ENCODE peak calls at places on chromosome 20, in six cellular contexts. One of them, this sample, is unnamed.

GRCh38 chr20:59159822-59160740 is 3.5 kb upstream of the ZNF831 start:
- DNase-seq in mesenchymal stem cell: no peak
- DNase-seq in H1: no peak
- DNase-seq in IMR-90: no peak
- DNase-seq in mesendoderm: no peak
- DNase-seq in neuronal stem cell: no peak
- DNase-seq in this sample: peak

GRCh38 chr20:56439784-56440291 is 27.8 kb downstream of the CASS4 start:
- DNase-seq in mesenchymal stem cell: peak
- DNase-seq in H1: no peak
- DNase-seq in neuronal stem cell: no peak
- DNase-seq in mesendoderm: peak
- DNase-seq in IMR-90: peak
- DNase-seq in this sample: peak

GRCh38 chr20:63297371-63297781 is 4.4 kb downstream of the COL20A1 start:
- DNase-seq in IMR-90: no peak
- DNase-seq in H1: no peak
- DNase-seq in mesenchymal stem cell: no peak
- DNase-seq in neuronal stem cell: no peak
- DNase-seq in mesendoderm: no peak
- DNase-seq in this sample: no peak

GRCh38 chr20:5719861-5720401 is 30.3 kb upstream of the SHLD1 start:
- DNase-seq in neuronal stem cell: no peak
- DNase-seq in mesenchymal stem cell: peak
- DNase-seq in H1: no peak
- DNase-seq in IMR-90: peak
- DNase-seq in mesendoderm: no peak
- DNase-seq in this sample: no peak

GRCh38 chr20:57620274-57620990 is at the start of gene ZBP1:
- DNase-seq in mesenchymal stem cell: no peak
- DNase-seq in H1: no peak
- DNase-seq in neuronal stem cell: no peak
- DNase-seq in IMR-90: no peak
- DNase-seq in mesendoderm: no peak
- DNase-seq in this sample: no peak

GRCh38 chr20:59820204-59821041 is 113.0 kb downstream of the SYCP2 start:
- DNase-seq in neuronal stem cell: no peak
- DNase-seq in mesenchymal stem cell: no peak
- DNase-seq in H1: no peak
- DNase-seq in IMR-90: no peak
- DNase-seq in mesendoderm: no peak
- DNase-seq in this sample: no peak

GRCh38 chr20:49889943-49890650 is 25.2 kb downstream of the SPATA2 start:
- DNase-seq in neuronal stem cell: no peak
- DNase-seq in mesenchymal stem cell: no peak
- DNase-seq in H1: no peak
- DNase-seq in mesendoderm: no peak
- DNase-seq in IMR-90: no peak
- DNase-seq in this sample: no peak

GRCh38 chr20:6044102-6044501 is 9.8 kb downstream of the LRRN4 start:
- DNase-seq in H1: no peak
- DNase-seq in neuronal stem cell: no peak
- DNase-seq in mesendoderm: peak
- DNase-seq in mesenchymal stem cell: no peak
- DNase-seq in IMR-90: no peak
- DNase-seq in this sample: no peak

GRCh38 chr20:157154-157553 is at the start of gene DEFB127:
- DNase-seq in neuronal stem cell: no peak
- DNase-seq in mesenchymal stem cell: no peak
- DNase-seq in IMR-90: no peak
- DNase-seq in mesendoderm: no peak
- DNase-seq in H1: no peak
- DNase-seq in this sample: no peak

GRCh38 chr20:43722153-43722505 is 4.7 kb downstream of the GTSF1L start:
- DNase-seq in mesenchymal stem cell: no peak
- DNase-seq in H1: no peak
- DNase-seq in IMR-90: no peak
- DNase-seq in mesendoderm: no peak
- DNase-seq in neuronal stem cell: no peak
- DNase-seq in this sample: no peak

GRCh38 chr20:34355427-34355826 is 7.6 kb upstream of the ITCH start:
- DNase-seq in neuronal stem cell: no peak
- DNase-seq in H1: no peak
- DNase-seq in IMR-90: no peak
- DNase-seq in mesenchymal stem cell: no peak
- DNase-seq in mesendoderm: no peak
- DNase-seq in this sample: no peak

GRCh38 chr20:64077094-64077493 is 2.2 kb downstream of the RGS19 start:
- DNase-seq in mesenchymal stem cell: no peak
- DNase-seq in H1: no peak
- DNase-seq in mesendoderm: no peak
- DNase-seq in IMR-90: no peak
- DNase-seq in neuronal stem cell: no peak
- DNase-seq in this sample: no peak

GRCh38 chr20:62449951-62450815 is 22.8 kb upstream of the RBBP8NL start:
- DNase-seq in H1: no peak
- DNase-seq in mesenchymal stem cell: no peak
- DNase-seq in IMR-90: no peak
- DNase-seq in mesendoderm: no peak
- DNase-seq in neuronal stem cell: no peak
- DNase-seq in this sample: no peak

GRCh38 chr20:47727170-47727880 is 58.0 kb downstream of the SULF2 start:
- DNase-seq in neuronal stem cell: no peak
- DNase-seq in IMR-90: no peak
- DNase-seq in mesendoderm: no peak
- DNase-seq in H1: no peak
- DNase-seq in mesenchymal stem cell: no peak
- DNase-seq in this sample: peak

GRCh38 chr20:46057856-46058655 is 29.0 kb downstream of the SLC12A5 start:
- DNase-seq in mesendoderm: peak
- DNase-seq in neuronal stem cell: peak
- DNase-seq in IMR-90: peak
- DNase-seq in H1: no peak
- DNase-seq in mesenchymal stem cell: peak
- DNase-seq in this sample: no peak

GRCh38 chr20:33674294-33675126 is at the start of gene NECAB3:
- DNase-seq in neuronal stem cell: peak
- DNase-seq in H1: no peak
- DNase-seq in mesendoderm: peak
- DNase-seq in mesenchymal stem cell: peak
- DNase-seq in IMR-90: peak
- DNase-seq in this sample: peak

GRCh38 chr20:16761305-16761829 is 13.2 kb downstream of the OTOR start:
- DNase-seq in neuronal stem cell: peak
- DNase-seq in H1: peak
- DNase-seq in mesendoderm: peak
- DNase-seq in mesenchymal stem cell: peak
- DNase-seq in IMR-90: peak
- DNase-seq in this sample: peak

GRCh38 chr20:12835999-12836398 is 172.8 kb upstream of the SPTLC3 start:
- DNase-seq in H1: peak
- DNase-seq in IMR-90: no peak
- DNase-seq in neuronal stem cell: no peak
- DNase-seq in mesenchymal stem cell: peak
- DNase-seq in mesendoderm: peak
- DNase-seq in this sample: peak

GRCh38 chr20:41050361-41051019 is 21.9 kb downstream of the TOP1 start:
- DNase-seq in IMR-90: peak
- DNase-seq in mesendoderm: peak
- DNase-seq in H1: no peak
- DNase-seq in neuronal stem cell: no peak
- DNase-seq in mesenchymal stem cell: peak
- DNase-seq in this sample: peak

GRCh38 chr20:53068241-53068640 is 96.1 kb downstream of the TSHZ2 start:
- DNase-seq in neuronal stem cell: no peak
- DNase-seq in mesendoderm: no peak
- DNase-seq in IMR-90: no peak
- DNase-seq in mesenchymal stem cell: no peak
- DNase-seq in H1: no peak
- DNase-seq in this sample: no peak

GRCh38 chr20:53071833-53072232 is 99.7 kb downstream of the TSHZ2 start:
- DNase-seq in mesenchymal stem cell: no peak
- DNase-seq in neuronal stem cell: no peak
- DNase-seq in IMR-90: no peak
- DNase-seq in H1: no peak
- DNase-seq in mesendoderm: no peak
- DNase-seq in this sample: no peak

GRCh38 chr20:53070714-53071392 is 98.7 kb downstream of the TSHZ2 start:
- DNase-seq in neuronal stem cell: no peak
- DNase-seq in mesenchymal stem cell: peak
- DNase-seq in H1: no peak
- DNase-seq in mesendoderm: no peak
- DNase-seq in IMR-90: no peak
- DNase-seq in this sample: no peak

GRCh38 chr20:53069121-53069520 is 97.0 kb downstream of the TSHZ2 start:
- DNase-seq in IMR-90: no peak
- DNase-seq in H1: no peak
- DNase-seq in mesenchymal stem cell: no peak
- DNase-seq in mesendoderm: no peak
- DNase-seq in neuronal stem cell: no peak
- DNase-seq in this sample: no peak

DNA sequence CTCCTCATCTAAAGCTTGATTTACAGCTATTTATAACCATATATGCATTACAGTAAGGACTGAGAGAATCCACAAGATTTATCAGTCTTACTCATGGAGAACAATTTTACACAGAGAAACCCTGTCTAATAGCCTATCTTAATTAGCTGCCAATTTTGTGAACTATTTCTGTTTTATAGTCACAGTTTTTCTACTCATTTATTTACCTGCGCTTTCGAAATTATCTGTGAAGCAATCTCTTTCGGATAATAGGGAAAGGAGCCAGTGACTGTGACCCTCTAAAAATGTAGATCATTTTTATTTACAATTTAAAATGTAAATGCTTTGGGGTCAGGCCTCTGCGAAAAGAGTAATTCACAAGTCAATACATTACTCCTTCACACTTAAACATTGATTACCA is 98.1 kb downstream of the TSHZ2 start:
- DNase-seq in H1: no peak
- DNase-seq in mesenchymal stem cell: no peak
- DNase-seq in IMR-90: no peak
- DNase-seq in neuronal stem cell: no peak
- DNase-seq in mesendoderm: no peak
- DNase-seq in this sample: no peak
- H3K23ac ChIP-seq in H1: no peak
- H3K23ac ChIP-seq in mesenchymal stem cell: no peak
- H3K23ac ChIP-seq in IMR-90: no peak
- H3K23ac ChIP-seq in neuronal stem cell: no peak
- H3K23ac ChIP-seq in mesendoderm: no peak
- H3K23ac ChIP-seq in this sample: no peak

GRCh38 chr20:1184260-1184637 is 532 bp downstream of the TMEM74B start:
- DNase-seq in neuronal stem cell: no peak
- DNase-seq in IMR-90: no peak
- DNase-seq in mesenchymal stem cell: no peak
- DNase-seq in mesendoderm: no peak
- DNase-seq in H1: no peak
- DNase-seq in this sample: no peak
- H3K4me3 ChIP-seq in neuronal stem cell: peak
- H3K4me3 ChIP-seq in IMR-90: no peak
- H3K4me3 ChIP-seq in mesenchymal stem cell: no peak
- H3K4me3 ChIP-seq in mesendoderm: no peak
- H3K4me3 ChIP-seq in H1: peak
- H3K4me3 ChIP-seq in this sample: no peak

GRCh38 chr20:38034108-38034649 is 633 bp downstream of the RPRD1B start:
- DNase-seq in IMR-90: no peak
- DNase-seq in H1: no peak
- DNase-seq in mesendoderm: no peak
- DNase-seq in mesenchymal stem cell: no peak
- DNase-seq in neuronal stem cell: no peak
- DNase-seq in this sample: no peak

GRCh38 chr20:38031957-38032356 is 1.3 kb downstream of the TTI1 start:
- DNase-seq in neuronal stem cell: no peak
- DNase-seq in mesendoderm: no peak
- DNase-seq in IMR-90: no peak
- DNase-seq in mesenchymal stem cell: no peak
- DNase-seq in H1: no peak
- DNase-seq in this sample: no peak

GRCh38 chr20:38034961-38035360 is 1.4 kb downstream of the RPRD1B start:
- DNase-seq in mesenchymal stem cell: no peak
- DNase-seq in neuronal stem cell: no peak
- DNase-seq in IMR-90: no peak
- DNase-seq in mesendoderm: no peak
- DNase-seq in H1: no peak
- DNase-seq in this sample: no peak

GRCh38 chr20:38032585-38033329 is 499 bp downstream of the TTI1 start:
- DNase-seq in H1: no peak
- DNase-seq in IMR-90: no peak
- DNase-seq in neuronal stem cell: no peak
- DNase-seq in mesendoderm: no peak
- DNase-seq in mesenchymal stem cell: no peak
- DNase-seq in this sample: no peak

DNA sequence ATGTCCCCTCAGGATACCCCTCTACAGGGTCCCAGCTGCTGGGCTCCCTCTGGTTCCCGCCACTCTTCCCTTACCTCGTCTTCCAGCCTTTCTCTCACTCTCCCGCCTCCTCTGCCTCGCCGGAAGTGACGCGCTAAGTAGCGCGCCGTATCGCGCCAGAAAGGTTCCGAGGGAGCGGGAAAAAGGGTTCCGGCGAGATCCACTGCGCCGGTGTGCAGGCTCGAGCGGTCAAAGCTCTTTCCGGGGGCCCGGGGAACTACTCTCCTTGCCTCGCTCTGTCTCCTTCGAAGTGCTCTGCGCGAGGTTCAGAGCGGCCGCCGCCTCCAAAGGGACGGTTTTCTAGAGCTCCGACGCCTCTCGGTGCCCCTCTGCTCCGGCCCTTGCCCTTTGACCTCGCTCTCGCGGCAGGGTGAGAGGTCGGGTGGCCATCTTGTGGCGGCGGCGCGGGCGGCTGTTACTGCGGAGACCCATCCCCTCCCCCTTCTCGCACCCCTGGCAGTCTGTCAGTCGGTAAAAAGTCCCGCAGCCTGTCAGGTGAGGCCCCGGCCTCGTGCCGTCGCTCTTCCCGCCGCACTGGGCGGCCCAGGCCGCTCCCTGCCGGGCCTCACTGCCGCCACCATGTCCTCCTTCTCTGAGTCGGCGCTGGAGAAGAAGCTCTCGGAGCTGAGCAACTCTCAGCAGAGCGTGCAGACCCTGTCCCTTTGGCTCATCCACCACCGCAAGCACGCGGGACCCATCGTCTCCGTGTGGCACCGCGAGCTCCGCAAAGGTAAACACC is at the start of the genes RPRD1B and TTI1:
- DNase-seq in H1: peak
- DNase-seq in mesenchymal stem cell: peak
- DNase-seq in IMR-90: peak
- DNase-seq in neuronal stem cell: peak
- DNase-seq in mesendoderm: peak
- DNase-seq in this sample: peak
- H3K23ac ChIP-seq in H1: no peak
- H3K23ac ChIP-seq in mesenchymal stem cell: peak
- H3K23ac ChIP-seq in IMR-90: peak
- H3K23ac ChIP-seq in neuronal stem cell: peak
- H3K23ac ChIP-seq in mesendoderm: peak
- H3K23ac ChIP-seq in this sample: no peak

DNA sequence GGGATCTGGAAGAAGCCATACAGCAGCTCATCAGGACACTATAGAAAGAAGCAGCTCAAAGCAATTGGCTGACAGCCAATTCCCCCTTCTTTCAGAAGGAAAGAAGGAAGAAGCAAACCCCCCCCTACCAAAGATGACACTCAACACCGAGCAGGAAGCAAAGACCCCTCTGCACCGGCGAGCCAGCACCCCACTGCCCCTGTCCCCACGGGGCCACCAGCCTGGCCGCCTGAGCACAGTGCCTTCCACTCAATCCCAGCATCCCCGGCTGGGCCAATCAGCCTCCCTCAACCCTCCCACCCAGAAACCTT is 1.2 kb downstream of the REM1 start:
- DNase-seq in IMR-90: no peak
- DNase-seq in H1: no peak
- DNase-seq in mesenchymal stem cell: no peak
- DNase-seq in mesendoderm: no peak
- DNase-seq in neuronal stem cell: no peak
- DNase-seq in this sample: no peak
- H3K4me3 ChIP-seq in IMR-90: no peak
- H3K4me3 ChIP-seq in H1: no peak
- H3K4me3 ChIP-seq in mesenchymal stem cell: no peak
- H3K4me3 ChIP-seq in mesendoderm: no peak
- H3K4me3 ChIP-seq in neuronal stem cell: no peak
- H3K4me3 ChIP-seq in this sample: no peak

This sample was measured in trophoblast cell.